ENCODE peak calls at places on chromosomes 7 and 10, in five cellular contexts. K is GM12878, I is H1, D is HepG2, S is K562. E is an unnamed sample.

GRCh38 chr7:7220821-7221220 is 38.5 kb downstream of the C1GALT1 start:
- DNase-seq in I (no peak), S (no peak), D (no peak), K (no peak), E (no peak)

GRCh38 chr10:101563497-101564040 is 24.5 kb downstream of the POLL start:
- DNase-seq in I (no peak), K (no peak), D (no peak), S (no peak), E (peak)

GRCh38 chr7:98240961-98241673 is 10.9 kb downstream of the TECPR1 start:
- DNase-seq in D (peak), I (no peak), K (no peak), S (peak), E (peak)

GRCh38 chr7:136956232-136956631 is 87.8 kb downstream of the CHRM2 start:
- DNase-seq in D (no peak), K (no peak), S (no peak), I (no peak), E (no peak)

GRCh38 chr7:11727864-11728263 is 104.1 kb downstream of the THSD7A start:
- DNase-seq in S (no peak), K (no peak), I (no peak), D (no peak), E (no peak)

GRCh38 chr7:44244282-44244681 is 43.5 kb downstream of the YKT6 start:
- DNase-seq in K (no peak), I (no peak), D (no peak), S (peak), E (peak)

GRCh38 chr10:103870503-103870902 is 15.1 kb upstream of the SH3PXD2A start:
- DNase-seq in I (no peak), S (no peak), K (no peak), D (no peak), E (no peak)

GRCh38 chr10:90912854-90913479 is 7.9 kb downstream of the ANKRD1 start:
- DNase-seq in I (no peak), D (no peak), K (no peak), S (no peak), E (no peak)

GRCh38 chr7:152909683-152910544 is 150.4 kb downstream of the ACTR3B start:
- DNase-seq in S (no peak), I (no peak), K (no peak), D (peak), E (no peak)

DNA sequence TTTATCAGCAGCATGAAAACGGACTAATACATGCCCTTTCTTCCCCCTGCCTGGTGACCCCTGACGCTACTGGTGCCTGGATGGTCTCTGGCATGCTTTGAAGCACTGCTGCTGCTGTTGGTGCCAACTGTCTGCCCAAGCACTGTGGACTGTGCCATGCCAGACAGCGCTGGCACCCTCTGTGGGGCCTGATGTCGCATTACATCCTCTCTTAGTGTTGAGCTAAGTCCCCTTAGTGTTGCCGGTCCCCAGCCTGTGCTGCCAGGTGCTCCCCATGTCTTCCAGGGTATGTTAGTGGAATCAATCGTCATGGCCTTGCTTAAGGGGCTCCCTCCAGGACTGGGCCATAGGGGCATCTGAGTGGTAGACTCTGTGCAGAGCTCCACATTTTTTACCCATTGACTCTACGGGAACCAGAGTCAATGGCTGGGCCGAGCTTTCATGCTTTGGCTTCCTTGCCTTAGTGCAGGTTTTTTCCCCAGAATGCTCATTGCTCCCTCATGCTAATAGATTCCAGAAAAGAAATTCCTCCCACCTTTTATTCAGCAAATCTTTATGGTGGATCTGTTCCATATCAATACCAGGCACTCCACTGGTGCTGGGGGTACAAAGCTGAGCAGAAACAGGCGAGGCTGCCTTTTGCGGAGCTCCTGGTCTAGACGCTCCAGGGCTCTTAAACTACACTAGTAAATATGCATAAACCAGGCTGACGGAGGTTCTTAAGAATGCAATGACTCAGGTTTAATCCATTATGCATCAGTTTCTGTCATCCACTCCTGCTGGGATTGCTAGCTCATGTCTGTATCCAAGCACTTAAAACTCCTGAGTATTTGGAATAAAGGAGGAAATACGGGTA is 21.8 kb upstream of the MRC1 start:
- DNase-seq in K (no peak), S (no peak), D (no peak), I (peak), E (no peak)
- TF ChIP-seq TAF1 in K (no peak), S (no peak), D (no peak), I (no peak), E (no peak)

GRCh38 chr7:81665236-81665635 is 104.6 kb downstream of the HGF start:
- DNase-seq in K (no peak), D (no peak), S (no peak), I (no peak), E (peak)

GRCh38 chr7:81666209-81666608 is 103.6 kb downstream of the HGF start:
- DNase-seq in I (no peak), S (no peak), D (no peak), K (no peak), E (no peak)

GRCh38 chr7:81664304-81664703 is 105.5 kb downstream of the HGF start:
- DNase-seq in K (no peak), D (no peak), S (no peak), I (no peak), E (no peak)

GRCh38 chr7:81672872-81673271 is 97.0 kb downstream of the HGF start:
- DNase-seq in K (no peak), I (no peak), D (no peak), S (no peak), E (no peak)

GRCh38 chr7:81669476-81670105 is 100.3 kb downstream of the HGF start:
- DNase-seq in S (no peak), K (no peak), D (no peak), I (no peak), E (no peak)
- H2AFZ ChIP-seq in S (no peak), K (no peak), D (no peak), I (peak), E (no peak)

DNA sequence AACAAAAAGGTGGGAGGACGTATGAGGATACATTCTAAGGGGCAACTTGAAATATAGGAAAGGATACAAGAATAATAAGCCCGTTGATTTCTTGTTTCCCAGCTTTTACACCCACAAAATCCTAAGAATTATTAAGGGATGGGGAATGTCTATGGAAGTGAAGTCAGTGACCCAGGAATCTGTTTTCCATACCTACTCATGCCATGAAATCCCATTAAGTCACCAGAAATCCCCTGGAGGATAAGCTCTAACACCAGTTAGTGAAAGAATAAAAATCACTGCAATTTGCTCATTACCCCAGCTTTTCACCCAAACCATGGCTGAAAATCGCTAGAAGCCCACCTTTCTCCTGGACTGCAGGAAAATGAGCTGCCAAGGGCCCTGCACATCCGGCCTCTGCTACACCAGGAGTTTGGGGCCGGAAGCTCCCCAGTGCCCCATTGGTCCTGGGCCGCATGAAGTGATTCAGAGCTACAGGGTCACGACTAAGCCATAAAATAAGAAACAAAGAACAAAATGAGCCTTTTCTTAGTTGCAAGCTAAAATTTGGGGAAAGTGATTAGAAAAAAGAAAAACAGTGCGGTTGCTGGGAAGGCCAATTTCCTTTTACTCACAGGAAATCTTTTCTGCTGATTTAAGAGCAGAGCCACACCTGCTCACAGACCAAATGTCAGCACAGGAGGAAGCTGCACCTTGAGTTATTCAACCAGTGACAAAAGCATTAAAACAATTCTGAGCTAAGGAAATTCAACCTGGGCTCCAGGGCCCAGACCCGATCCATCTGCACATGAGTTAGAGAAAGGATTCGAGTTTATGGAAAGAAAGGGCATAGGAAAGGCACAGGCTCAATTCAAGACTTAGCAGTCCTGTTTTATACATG is 40.3 kb downstream of the HIPK2 start:
- DNase-seq in K (no peak), D (no peak), I (no peak), S (no peak), E (no peak)
- TF ChIP-seq TAF1 in K (no peak), D (no peak), I (no peak), S (no peak), E (no peak)

DNA sequence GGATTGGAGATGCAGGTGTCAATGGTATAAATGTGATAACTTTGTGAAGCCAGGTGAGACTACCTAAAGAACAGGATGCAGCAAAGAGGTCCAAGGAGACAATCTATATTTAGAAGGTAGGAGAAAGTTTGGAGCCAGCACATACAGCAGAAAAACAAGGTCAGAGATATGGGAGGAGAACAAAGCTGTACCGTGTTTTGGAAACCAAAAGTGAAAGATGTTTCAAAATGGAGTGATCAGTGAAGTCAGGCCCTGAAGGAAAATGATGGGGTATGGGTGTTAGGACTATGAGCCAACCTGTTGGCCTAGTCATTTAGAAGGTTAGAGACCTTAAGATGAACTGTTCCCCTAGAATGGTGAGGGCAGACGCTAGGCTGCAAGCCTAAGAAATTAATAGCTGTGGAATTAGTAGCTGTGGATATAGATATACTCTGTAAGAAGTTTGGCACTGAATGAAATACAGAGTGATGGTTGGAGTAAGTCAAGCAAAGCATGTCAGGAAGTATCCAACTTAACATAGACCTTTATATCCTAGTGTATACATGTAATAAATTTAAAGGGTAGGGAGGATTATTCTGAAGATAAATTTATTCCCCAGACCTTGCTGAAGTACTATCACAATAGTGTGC is 149.8 kb upstream of the WNT16 start:
- DNase-seq in S (no peak), I (no peak), D (no peak), K (no peak), E (no peak)
- H2AFZ ChIP-seq in S (no peak), I (no peak), D (no peak), K (peak), E (no peak)

E was measured in SK-N-SH.